ENCODE peak calls at places on chromosome 20, in six cellular contexts. One of them, this sample, is unnamed.

GRCh38 chr20:31665753-31666152 is 28.0 kb downstream of the COX4I2 start:
- DNase-seq in right lobe of liver: no peak
- DNase-seq in adrenal gland: no peak
- DNase-seq in A549: no peak
- DNase-seq in IMR-90: no peak
- DNase-seq in NB4: no peak
- DNase-seq in this sample: no peak

GRCh38 chr20:61024390-61024789 is 227.7 kb upstream of the CDH4 start:
- DNase-seq in NB4: no peak
- DNase-seq in IMR-90: no peak
- DNase-seq in adrenal gland: no peak
- DNase-seq in A549: no peak
- DNase-seq in right lobe of liver: no peak
- DNase-seq in this sample: no peak

GRCh38 chr20:24470782-24471582 is 1.6 kb downstream of the SYNDIG1 start:
- DNase-seq in adrenal gland: no peak
- DNase-seq in A549: no peak
- DNase-seq in NB4: no peak
- DNase-seq in IMR-90: no peak
- DNase-seq in right lobe of liver: no peak
- DNase-seq in this sample: no peak

GRCh38 chr20:329851-330232 is 4.5 kb downstream of the SOX12 start:
- DNase-seq in IMR-90: no peak
- DNase-seq in A549: no peak
- DNase-seq in NB4: no peak
- DNase-seq in right lobe of liver: no peak
- DNase-seq in adrenal gland: no peak
- DNase-seq in this sample: no peak

GRCh38 chr20:51985753-51986152 is 183.4 kb upstream of the SALL4 start:
- DNase-seq in adrenal gland: no peak
- DNase-seq in A549: no peak
- DNase-seq in right lobe of liver: no peak
- DNase-seq in NB4: no peak
- DNase-seq in IMR-90: no peak
- DNase-seq in this sample: no peak

GRCh38 chr20:9051508-9051907 is 17.4 kb upstream of the PLCB4 start:
- DNase-seq in NB4: peak
- DNase-seq in right lobe of liver: no peak
- DNase-seq in A549: peak
- DNase-seq in IMR-90: peak
- DNase-seq in adrenal gland: peak
- DNase-seq in this sample: no peak

GRCh38 chr20:64077094-64077493 is 2.2 kb downstream of the RGS19 start:
- DNase-seq in right lobe of liver: no peak
- DNase-seq in IMR-90: no peak
- DNase-seq in adrenal gland: no peak
- DNase-seq in NB4: peak
- DNase-seq in A549: no peak
- DNase-seq in this sample: no peak

GRCh38 chr20:44483112-44483511 is 7.4 kb downstream of the TTPAL start:
- DNase-seq in adrenal gland: no peak
- DNase-seq in A549: no peak
- DNase-seq in IMR-90: no peak
- DNase-seq in NB4: no peak
- DNase-seq in right lobe of liver: peak
- DNase-seq in this sample: no peak

GRCh38 chr20:9363673-9364072 is 150.7 kb upstream of the LAMP5 start:
- DNase-seq in IMR-90: no peak
- DNase-seq in NB4: no peak
- DNase-seq in A549: no peak
- DNase-seq in right lobe of liver: no peak
- DNase-seq in adrenal gland: no peak
- DNase-seq in this sample: no peak

GRCh38 chr20:17859616-17860232 is 108.9 kb downstream of the SNX5 start:
- DNase-seq in adrenal gland: peak
- DNase-seq in A549: no peak
- DNase-seq in right lobe of liver: peak
- DNase-seq in NB4: no peak
- DNase-seq in IMR-90: no peak
- DNase-seq in this sample: no peak

GRCh38 chr20:21102252-21102609 is 3.9 kb downstream of the LINC00237 start:
- DNase-seq in NB4: peak
- DNase-seq in A549: no peak
- DNase-seq in adrenal gland: no peak
- DNase-seq in right lobe of liver: no peak
- DNase-seq in IMR-90: no peak
- DNase-seq in this sample: no peak

GRCh38 chr20:36971103-36971502 is 19.6 kb upstream of the SAMHD1 start:
- DNase-seq in A549: no peak
- DNase-seq in right lobe of liver: no peak
- DNase-seq in adrenal gland: no peak
- DNase-seq in IMR-90: no peak
- DNase-seq in NB4: no peak
- DNase-seq in this sample: no peak

GRCh38 chr20:38311100-38311499 is 7.1 kb downstream of the BPI start:
- DNase-seq in adrenal gland: no peak
- DNase-seq in IMR-90: no peak
- DNase-seq in A549: no peak
- DNase-seq in right lobe of liver: no peak
- DNase-seq in NB4: no peak
- DNase-seq in this sample: no peak

DNA sequence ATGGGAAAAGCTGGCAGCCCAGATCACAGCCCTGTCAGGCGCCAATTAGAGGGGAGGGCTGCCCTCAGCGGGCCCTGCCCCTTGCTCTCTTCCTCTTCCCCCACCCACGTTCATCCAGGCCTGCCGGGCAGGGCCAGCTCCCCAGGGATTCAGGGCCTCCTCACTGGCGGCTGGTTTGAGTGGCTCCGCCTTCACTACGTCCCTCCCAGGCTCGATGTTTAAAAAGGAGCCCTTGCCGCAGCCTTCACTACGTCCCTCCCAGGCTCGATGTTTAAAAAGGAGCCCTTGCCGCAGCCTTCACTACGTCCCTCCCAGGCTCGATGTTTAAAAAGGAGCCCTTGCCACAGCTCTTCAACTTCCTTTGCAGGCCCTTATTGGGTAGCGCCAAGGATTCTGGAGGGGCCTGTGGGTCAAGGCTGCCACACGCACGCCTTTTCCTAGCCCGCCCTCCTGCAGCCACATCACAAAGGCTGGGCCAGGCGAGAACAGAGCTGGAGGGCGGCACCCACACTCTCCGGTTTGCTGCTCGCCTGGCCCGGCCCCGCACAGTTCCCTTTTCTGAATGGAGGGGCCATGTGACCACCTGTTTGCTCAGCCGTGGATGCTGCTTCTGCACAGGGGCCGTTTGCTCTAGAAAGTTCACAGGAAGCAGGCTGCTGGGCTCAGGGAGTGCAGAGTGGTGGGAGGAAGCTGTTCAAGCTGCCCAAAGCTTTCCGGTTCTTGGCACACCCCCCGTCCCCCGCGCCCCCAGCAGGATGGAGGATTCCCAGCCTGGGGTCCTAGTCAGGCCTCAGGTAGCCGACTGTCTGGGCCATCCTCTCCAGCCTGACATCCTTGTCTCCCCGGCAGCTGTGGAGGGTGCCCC is 1.6 kb downstream of the SLC17A9 start:
- DNase-seq in A549: no peak
- DNase-seq in adrenal gland: peak
- DNase-seq in right lobe of liver: peak
- DNase-seq in IMR-90: peak
- DNase-seq in NB4: peak
- DNase-seq in this sample: peak
- H3K4me3 ChIP-seq in A549: no peak
- H3K4me3 ChIP-seq in adrenal gland: no peak
- H3K4me3 ChIP-seq in right lobe of liver: peak
- H3K4me3 ChIP-seq in IMR-90: no peak
- H3K4me3 ChIP-seq in NB4: peak
- H3K4me3 ChIP-seq in this sample: no peak

GRCh38 chr20:49775229-49775693 is 37.4 kb upstream of the SLC9A8 start:
- DNase-seq in A549: peak
- DNase-seq in right lobe of liver: no peak
- DNase-seq in IMR-90: peak
- DNase-seq in NB4: peak
- DNase-seq in adrenal gland: peak
- DNase-seq in this sample: no peak
- TF ChIP-seq POLR2A in A549: no peak
- TF ChIP-seq POLR2A in right lobe of liver: peak
- TF ChIP-seq POLR2A in IMR-90: no peak
- TF ChIP-seq POLR2A in NB4: no peak
- TF ChIP-seq POLR2A in adrenal gland: peak
- TF ChIP-seq POLR2A in this sample: no peak

GRCh38 chr20:62363920-62364851 is 2.9 kb downstream of the LAMA5 start:
- DNase-seq in adrenal gland: peak
- DNase-seq in NB4: no peak
- DNase-seq in IMR-90: no peak
- DNase-seq in A549: no peak
- DNase-seq in right lobe of liver: peak
- DNase-seq in this sample: peak

GRCh38 chr20:62360854-62361798 is 6.0 kb downstream of the LAMA5 start:
- DNase-seq in adrenal gland: peak
- DNase-seq in right lobe of liver: peak
- DNase-seq in NB4: no peak
- DNase-seq in A549: no peak
- DNase-seq in IMR-90: no peak
- DNase-seq in this sample: no peak

GRCh38 chr20:62362991-62363919 is 3.9 kb downstream of the LAMA5 start:
- DNase-seq in right lobe of liver: peak
- DNase-seq in NB4: no peak
- DNase-seq in adrenal gland: peak
- DNase-seq in IMR-90: no peak
- DNase-seq in A549: no peak
- DNase-seq in this sample: peak

GRCh38 chr20:62362590-62362940 is 4.5 kb downstream of the LAMA5 start:
- DNase-seq in IMR-90: no peak
- DNase-seq in A549: no peak
- DNase-seq in right lobe of liver: no peak
- DNase-seq in NB4: no peak
- DNase-seq in adrenal gland: no peak
- DNase-seq in this sample: no peak

GRCh38 chr20:62361799-62362589 is 5.1 kb downstream of the LAMA5 start:
- DNase-seq in adrenal gland: peak
- DNase-seq in IMR-90: no peak
- DNase-seq in A549: no peak
- DNase-seq in NB4: no peak
- DNase-seq in right lobe of liver: peak
- DNase-seq in this sample: peak
- H3K4me3 ChIP-seq in adrenal gland: no peak
- H3K4me3 ChIP-seq in IMR-90: no peak
- H3K4me3 ChIP-seq in A549: peak
- H3K4me3 ChIP-seq in NB4: no peak
- H3K4me3 ChIP-seq in right lobe of liver: no peak
- H3K4me3 ChIP-seq in this sample: no peak

DNA sequence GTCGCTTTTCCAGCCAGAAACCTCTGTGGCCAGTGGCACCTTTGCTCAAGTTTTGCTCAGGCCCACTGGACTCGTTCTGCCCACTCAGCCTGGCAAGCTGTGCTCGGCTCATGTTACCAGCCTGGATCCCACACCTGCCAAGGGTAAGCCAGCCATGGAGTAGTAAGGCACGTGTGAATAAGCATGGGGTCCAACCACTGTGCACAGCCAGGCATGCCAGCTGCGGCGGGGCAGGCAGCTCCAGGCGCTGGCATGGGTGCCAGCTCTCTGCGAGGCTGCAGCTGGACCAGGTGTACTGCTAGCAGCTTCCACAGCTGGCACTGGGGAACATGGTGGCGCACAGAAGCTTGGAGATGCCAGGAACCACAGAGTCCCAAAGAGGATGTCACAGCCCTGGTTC is 32.1 kb upstream of the PDYN start:
- DNase-seq in right lobe of liver: no peak
- DNase-seq in NB4: no peak
- DNase-seq in adrenal gland: no peak
- DNase-seq in IMR-90: no peak
- DNase-seq in A549: no peak
- DNase-seq in this sample: no peak
- TF ChIP-seq POLR2A in right lobe of liver: no peak
- TF ChIP-seq POLR2A in NB4: no peak
- TF ChIP-seq POLR2A in adrenal gland: no peak
- TF ChIP-seq POLR2A in IMR-90: no peak
- TF ChIP-seq POLR2A in A549: no peak
- TF ChIP-seq POLR2A in this sample: no peak

This sample was measured in prostate gland.